ENCODE peak calls at places on chromosome 21, in nine cellular contexts. H, X, U, L, C, K, S, G and B are unnamed samples.

GRCh38 chr21:21232320-21232719 is 234.1 kb downstream of the NCAM2 start:
- DNase-seq in H (no peak), X (no peak), U (no peak), L (no peak), C (peak), K (no peak), S (peak), G (no peak), B (peak)

GRCh38 chr21:15826147-15826780 is 96.5 kb downstream of the USP25 start:
- DNase-seq in H (no peak), X (no peak), U (peak), L (peak), C (peak), K (no peak), S (peak), G (no peak), B (no peak)

GRCh38 chr21:35316933-35317332 is 267.8 kb upstream of the RUNX1 start:
- DNase-seq in H (no peak), X (no peak), U (no peak), L (no peak), C (no peak), K (no peak), S (no peak), G (no peak), B (peak)

GRCh38 chr21:37987668-37988067 is 71.4 kb upstream of the KCNJ6 start:
- DNase-seq in H (no peak), X (no peak), U (no peak), L (no peak), C (no peak), K (no peak), S (no peak), G (no peak), B (no peak)

GRCh38 chr21:15034126-15034848 is 30.5 kb downstream of the NRIP1 start:
- DNase-seq in H (no peak), X (no peak), U (no peak), L (no peak), C (no peak), K (no peak), S (no peak), G (no peak), B (no peak)

GRCh38 chr21:30695956-30696355 is 22.6 kb downstream of the KRTAP21-3 start:
- DNase-seq in H (no peak), X (no peak), U (no peak), L (no peak), C (no peak), K (no peak), S (no peak), G (no peak), B (no peak)

GRCh38 chr21:45827881-45828579 is 153.5 kb upstream of the COL6A1 start:
- DNase-seq in H (no peak), X (no peak), U (no peak), L (no peak), C (no peak), K (no peak), S (peak), G (no peak), B (no peak)

GRCh38 chr21:26801524-26801923 is 43.7 kb downstream of the ADAMTS1 start:
- DNase-seq in H (no peak), X (no peak), U (no peak), L (peak), C (no peak), K (no peak), S (no peak), G (no peak), B (no peak)

GRCh38 chr21:44013380-44014088 is 1.4 kb downstream of the TRAPPC10 start:
- DNase-seq in H (no peak), X (no peak), U (peak), L (no peak), C (peak), K (no peak), S (no peak), G (no peak), B (no peak)

GRCh38 chr21:43775795-43776430 is at the start of gene CSTB:
- DNase-seq in H (peak), X (peak), U (peak), L (peak), C (peak), K (peak), S (peak), G (peak), B (peak)

GRCh38 chr21:19522384-19522783 is 1118.8 kb upstream of the TMPRSS15 start:
- DNase-seq in H (no peak), X (no peak), U (no peak), L (no peak), C (no peak), K (no peak), S (no peak), G (no peak), B (no peak)

GRCh38 chr21:39319251-39319756 is 5.9 kb upstream of the BRWD1 start:
- DNase-seq in H (no peak), X (no peak), U (no peak), L (no peak), C (no peak), K (peak), S (peak), G (peak), B (no peak)
- H3K27ac ChIP-seq in H (no peak), X (no peak), U (no peak), L (no peak), C (no peak), K (peak), S (peak), G (peak), B (no peak)

DNA sequence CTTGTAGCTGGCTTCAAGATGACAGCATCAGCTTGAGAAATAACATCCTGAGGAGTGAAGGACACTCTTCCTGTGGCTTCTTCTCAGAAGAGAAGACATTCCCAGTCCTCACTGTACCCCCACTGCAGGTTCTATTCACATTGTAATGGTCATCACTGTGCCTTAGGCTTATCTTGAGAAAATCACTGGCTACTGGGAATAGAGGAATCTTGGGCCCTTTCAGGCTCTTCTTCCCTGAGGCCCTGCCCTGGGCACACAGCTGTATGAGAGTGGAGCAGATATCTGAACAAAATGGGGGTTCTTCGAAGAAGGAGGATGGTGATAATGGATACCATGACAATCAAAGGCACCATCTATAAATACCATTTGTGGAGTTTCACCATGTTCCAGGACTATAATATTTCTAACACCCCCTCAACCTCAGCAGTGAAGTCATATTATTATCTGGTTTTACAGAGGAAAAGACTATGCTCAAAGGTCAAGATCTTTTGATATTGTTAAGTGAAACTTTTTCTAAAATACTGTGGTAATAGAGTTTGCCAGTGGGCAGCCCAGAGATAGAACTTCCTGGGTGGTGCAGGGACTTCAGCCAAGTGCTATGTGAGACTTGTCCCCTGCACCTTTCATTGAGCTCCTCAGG is 143.1 kb upstream of the KCNE2 start:
- DNase-seq in H (no peak), X (no peak), U (no peak), L (no peak), C (no peak), K (no peak), S (no peak), G (no peak), B (no peak)
- TF ChIP-seq POLR2A in H (no peak), X (no peak), U (no peak), L (no peak), C (no peak), K (no peak), S (no peak), G (no peak), B (no peak)

DNA sequence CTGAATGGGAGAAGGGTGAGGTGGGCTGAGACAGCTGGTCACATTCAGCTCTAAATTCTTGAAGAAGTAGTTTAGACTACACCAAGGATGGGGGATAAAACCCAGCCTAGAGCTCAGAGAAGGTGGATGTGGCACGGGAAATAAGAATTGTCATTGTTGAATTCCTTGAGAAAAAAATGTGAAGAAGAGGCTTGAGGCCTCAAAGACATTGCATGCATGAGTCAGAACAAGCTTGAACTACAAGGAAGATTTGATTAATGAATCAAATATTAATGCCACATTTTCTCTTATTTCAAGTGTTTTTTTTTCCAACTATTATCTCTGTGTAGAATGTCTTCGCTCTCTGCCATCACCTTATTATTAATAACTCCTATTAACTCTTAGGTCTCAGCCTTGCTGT is 58.9 kb downstream of the MAP3K7CL start:
- DNase-seq in H (no peak), X (no peak), U (no peak), L (no peak), C (no peak), K (no peak), S (no peak), G (no peak), B (no peak)
- H3K27ac ChIP-seq in H (no peak), X (no peak), U (peak), L (no peak), C (no peak), K (no peak), S (no peak), G (no peak), B (no peak)

DNA sequence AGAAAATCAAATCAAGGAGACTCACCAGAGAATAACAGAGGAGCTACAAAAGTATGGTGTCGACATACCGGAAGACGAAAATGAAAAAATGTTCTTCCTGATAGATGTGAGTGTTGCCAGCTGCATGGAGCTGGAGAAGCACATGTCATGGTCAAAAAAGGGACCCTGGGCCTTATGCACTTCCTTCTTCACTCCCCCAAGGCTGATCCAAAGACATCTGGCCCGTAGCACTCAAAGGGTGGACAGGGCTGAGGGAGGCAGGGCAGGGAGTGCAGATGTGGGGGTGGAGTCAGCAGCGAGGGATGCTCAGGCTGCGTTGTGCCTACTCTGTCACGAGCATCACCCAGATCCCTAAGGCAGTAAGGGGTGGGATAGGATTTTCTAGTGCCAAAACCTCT is 19.4 kb downstream of the MX1 start:
- DNase-seq in H (peak), X (no peak), U (no peak), L (no peak), C (peak), K (no peak), S (no peak), G (no peak), B (no peak)
- TF ChIP-seq POLR2A in H (no peak), X (no peak), U (no peak), L (no peak), C (no peak), K (no peak), S (no peak), G (no peak), B (no peak)

GRCh38 chr21:17526771-17527170 is 13.9 kb downstream of the CXADR start:
- DNase-seq in H (no peak), X (no peak), U (no peak), L (no peak), C (no peak), K (no peak), S (no peak), G (no peak), B (no peak)
- H3K27ac ChIP-seq in H (peak), X (no peak), U (no peak), L (no peak), C (no peak), K (no peak), S (no peak), G (no peak), B (no peak)